ENCODE peak calls at places on chromosomes 16 and 17, in ten cellular contexts. L is activated CD4-positive, alpha-beta T cell treated with anti-CD3 and anti-CD28 coated beads for 24 hours; J is dermis blood vessel endothelial cell; S is SW480; F is osteocyte; Y is brain microvascular endothelial cell; R is anterior cingulate cortex; O is GDM1; X is non-pigmented ciliary epithelial cell; G is NCI-H1417. P is an unnamed sample.

GRCh38 chr16:29674188-29674587 is 4.8 kb upstream of the QPRT start:
- DNase-seq in L (no peak), J (no peak), S (no peak), F (no peak), Y (no peak), R (peak), O (no peak), X (no peak), G (no peak), P (no peak)

GRCh38 chr17:33052856-33053255 is 61.2 kb downstream of the SPACA3 start:
- DNase-seq in L (no peak), J (no peak), S (no peak), F (no peak), Y (no peak), R (no peak), O (no peak), X (no peak), G (no peak), P (no peak)

GRCh38 chr16:1825864-1826690 is 548 bp downstream of the HAGH start:
- DNase-seq in L (peak), J (peak), S (peak), F (no peak), Y (no peak), R (peak), O (peak), X (no peak), G (peak), P (peak)

GRCh38 chr16:53744449-53744848 is 40.5 kb downstream of the FTO start:
- DNase-seq in L (no peak), J (peak), S (peak), F (no peak), Y (no peak), R (no peak), O (no peak), X (no peak), G (peak), P (no peak)

GRCh38 chr17:18971801-18972200 is 19.8 kb downstream of the SLC5A10 start:
- DNase-seq in L (no peak), J (no peak), S (no peak), F (no peak), Y (no peak), R (no peak), O (no peak), X (no peak), G (no peak), P (no peak)

GRCh38 chr17:8857919-8858318 is 9.6 kb downstream of the PIK3R6 start:
- DNase-seq in L (no peak), J (peak), S (no peak), F (peak), Y (peak), R (no peak), O (no peak), X (no peak), G (no peak), P (no peak)

GRCh38 chr17:8664426-8665105 is 34.0 kb upstream of the MYH10 start:
- DNase-seq in L (no peak), J (no peak), S (no peak), F (no peak), Y (no peak), R (no peak), O (no peak), X (no peak), G (no peak), P (no peak)

GRCh38 chr17:40068917-40069750 is 6.4 kb downstream of the THRA start:
- DNase-seq in L (peak), J (peak), S (peak), F (peak), Y (peak), R (peak), O (peak), X (no peak), G (peak), P (no peak)

GRCh38 chr17:731943-732787 is at the start of gene TLCD3A:
- DNase-seq in L (no peak), J (peak), S (peak), F (peak), Y (peak), R (no peak), O (no peak), X (no peak), G (peak), P (peak)

GRCh38 chr16:87333581-87334331 is 16.6 kb upstream of the C16orf95 start:
- DNase-seq in L (no peak), J (no peak), S (no peak), F (no peak), Y (no peak), R (no peak), O (no peak), X (no peak), G (no peak), P (no peak)

GRCh38 chr17:82012482-82013295 is 10.0 kb downstream of the CENPX start:
- DNase-seq in L (no peak), J (no peak), S (peak), F (no peak), Y (no peak), R (no peak), O (no peak), X (no peak), G (peak), P (no peak)

GRCh38 chr16:10500582-10500981 is 79.8 kb downstream of the EMP2 start:
- DNase-seq in L (no peak), J (no peak), S (no peak), F (no peak), Y (no peak), R (no peak), O (no peak), X (no peak), G (no peak), P (no peak)

GRCh38 chr17:74972107-74972972 is at the start of gene HID1:
- DNase-seq in L (peak), J (peak), S (peak), F (no peak), Y (no peak), R (peak), O (no peak), X (no peak), G (peak), P (peak)

GRCh38 chr17:9971991-9972390 is 66.9 kb upstream of the RCVRN start:
- DNase-seq in L (no peak), J (no peak), S (peak), F (no peak), Y (no peak), R (peak), O (no peak), X (no peak), G (no peak), P (no peak)

GRCh38 chr17:38746004-38746892 is 1.9 kb downstream of the PCGF2 start:
- DNase-seq in L (no peak), J (no peak), S (no peak), F (no peak), Y (no peak), R (no peak), O (no peak), X (no peak), G (no peak), P (no peak)

GRCh38 chr17:61389670-61390478 is 9.8 kb upstream of the TBX2 start:
- DNase-seq in L (peak), J (peak), S (peak), F (no peak), Y (no peak), R (no peak), O (no peak), X (no peak), G (no peak), P (peak)

GRCh38 chr16:89026121-89026612 is 49.2 kb upstream of the CBFA2T3 start:
- DNase-seq in L (peak), J (no peak), S (peak), F (no peak), Y (no peak), R (no peak), O (no peak), X (no peak), G (no peak), P (no peak)

GRCh38 chr16:22849517-22849916 is 35.6 kb downstream of the HS3ST2 start:
- DNase-seq in L (no peak), J (no peak), S (no peak), F (peak), Y (no peak), R (no peak), O (no peak), X (no peak), G (no peak), P (no peak)

GRCh38 chr17:77328823-77329740 is 188.3 kb downstream of the SEC14L1 start:
- DNase-seq in L (no peak), J (no peak), S (no peak), F (peak), Y (no peak), R (no peak), O (no peak), X (no peak), G (peak), P (no peak)

GRCh38 chr16:6081320-6081976 is 983.9 kb upstream of the EEF2KMT start:
- DNase-seq in L (peak), J (peak), S (peak), F (no peak), Y (no peak), R (no peak), O (no peak), X (no peak), G (peak), P (no peak)

GRCh38 chr17:69358688-69359596 is 32.0 kb upstream of the ABCA5 start:
- DNase-seq in L (no peak), J (peak), S (peak), F (no peak), Y (no peak), R (no peak), O (no peak), X (no peak), G (no peak), P (no peak)

GRCh38 chr16:25875956-25876608 is 184.3 kb downstream of the HS3ST4 start:
- DNase-seq in L (no peak), J (no peak), S (no peak), F (no peak), Y (no peak), R (no peak), O (no peak), X (no peak), G (no peak), P (no peak)

GRCh38 chr17:50506298-50506697 is 1.9 kb upstream of the MYCBPAP start:
- DNase-seq in L (no peak), J (no peak), S (no peak), F (no peak), Y (no peak), R (no peak), O (no peak), X (no peak), G (no peak), P (no peak)

GRCh38 chr17:67558740-67559380 is 158.9 kb upstream of the NOL11 start:
- DNase-seq in L (no peak), J (no peak), S (no peak), F (no peak), Y (no peak), R (no peak), O (no peak), X (no peak), G (no peak), P (no peak)

P was measured in D721Med.